ENCODE peak calls at places on chromosomes 1 and 21, in seven cellular contexts. H is heart left ventricle; Y is lung; N is heart right ventricle; I is uterus; P is CD8-positive, alpha-beta memory T cell; Z is naive thymus-derived CD4-positive, alpha-beta T cell. M is an unnamed sample.

GRCh38 chr1:201640624-201641023 is 101.7 kb downstream of the NAV1 start:
- DNase-seq in H (peak), Y (no peak), N (peak), I (peak), P (no peak), Z (no peak), M (no peak)

GRCh38 chr1:100074604-100075395 is 57.9 kb downstream of the SASS6 start:
- DNase-seq in H (no peak), Y (no peak), N (no peak), I (no peak), P (no peak), Z (no peak), M (no peak)

GRCh38 chr1:42340898-42341297 is 5.9 kb upstream of the FOXJ3 start:
- DNase-seq in H (no peak), Y (no peak), N (no peak), I (no peak), P (no peak), Z (no peak), M (no peak)

GRCh38 chr1:204589409-204590038 is 73.3 kb downstream of the MDM4 start:
- DNase-seq in H (no peak), Y (no peak), N (no peak), I (no peak), P (no peak), Z (no peak), M (no peak)

GRCh38 chr21:28444567-28444966 is 548.1 kb downstream of the LTN1 start:
- DNase-seq in H (no peak), Y (no peak), N (peak), I (peak), P (no peak), Z (no peak), M (no peak)

GRCh38 chr1:38207275-38207674 is 160.7 kb upstream of the POU3F1 start:
- DNase-seq in H (no peak), Y (no peak), N (no peak), I (no peak), P (no peak), Z (no peak), M (no peak)

GRCh38 chr21:16308269-16308668 is 578.5 kb downstream of the USP25 start:
- DNase-seq in H (no peak), Y (no peak), N (no peak), I (no peak), P (no peak), Z (no peak), M (no peak)

GRCh38 chr1:247087256-247087655 is 8.6 kb upstream of the ZNF670 start:
- DNase-seq in H (no peak), Y (no peak), N (no peak), I (no peak), P (no peak), Z (no peak), M (no peak)

GRCh38 chr1:110728388-110728787 is 53.6 kb upstream of the KCNA3 start:
- DNase-seq in H (no peak), Y (no peak), N (no peak), I (no peak), P (no peak), Z (no peak), M (no peak)

GRCh38 chr1:32989160-32989894 is 24.7 kb upstream of the RNF19B start:
- DNase-seq in H (peak), Y (peak), N (peak), I (peak), P (no peak), Z (peak), M (no peak)

GRCh38 chr21:34614443-34614692 is 545 bp downstream of the RCAN1 start:
- DNase-seq in H (no peak), Y (no peak), N (no peak), I (no peak), P (no peak), Z (no peak), M (no peak)

GRCh38 chr1:201359031-201359872 is 18.2 kb downstream of the TNNT2 start:
- DNase-seq in H (no peak), Y (no peak), N (no peak), I (no peak), P (no peak), Z (no peak), M (no peak)

GRCh38 chr1:110151175-110151715 is 951 bp downstream of the SLC6A17 start:
- DNase-seq in H (no peak), Y (no peak), N (no peak), I (no peak), P (no peak), Z (no peak), M (no peak)

GRCh38 chr1:95384570-95384969 is 150.6 kb downstream of the RWDD3 start:
- DNase-seq in H (peak), Y (no peak), N (peak), I (no peak), P (no peak), Z (peak), M (no peak)

GRCh38 chr1:212434992-212435391 is 2.3 kb downstream of the NENF start:
- DNase-seq in H (no peak), Y (no peak), N (no peak), I (no peak), P (no peak), Z (no peak), M (no peak)

GRCh38 chr1:77954521-77954920 is 24.4 kb downstream of the FUBP1 start:
- DNase-seq in H (no peak), Y (no peak), N (no peak), I (no peak), P (no peak), Z (no peak), M (no peak)

GRCh38 chr1:7042322-7043231 is 257.3 kb downstream of the CAMTA1 start:
- DNase-seq in H (no peak), Y (no peak), N (no peak), I (no peak), P (no peak), Z (no peak), M (no peak)

GRCh38 chr1:166479052-166479631 is 312.3 kb upstream of the FAM78B start:
- DNase-seq in H (no peak), Y (peak), N (peak), I (peak), P (peak), Z (peak), M (peak)

GRCh38 chr1:235679005-235679404 is 29.4 kb upstream of the GNG4 start:
- DNase-seq in H (no peak), Y (no peak), N (no peak), I (no peak), P (no peak), Z (no peak), M (no peak)
- H3K4me3 ChIP-seq in H (no peak), Y (no peak), N (no peak), I (no peak), P (no peak), Z (no peak), M (no peak)

GRCh38 chr1:170351368-170351946 is 180.5 kb upstream of the GORAB start:
- DNase-seq in H (no peak), Y (no peak), N (no peak), I (no peak), P (no peak), Z (no peak), M (no peak)
- H3K27ac ChIP-seq in H (peak), Y (no peak), N (no peak), I (no peak), P (no peak), Z (no peak), M (no peak)

GRCh38 chr21:37656899-37657298 is 259.4 kb downstream of the KCNJ6 start:
- DNase-seq in H (no peak), Y (no peak), N (no peak), I (no peak), P (no peak), Z (no peak), M (no peak)

GRCh38 chr21:37654596-37654995 is 261.7 kb downstream of the KCNJ6 start:
- DNase-seq in H (no peak), Y (no peak), N (no peak), I (no peak), P (no peak), Z (no peak), M (no peak)

GRCh38 chr21:37658121-37658993 is 257.9 kb downstream of the KCNJ6 start:
- DNase-seq in H (no peak), Y (no peak), N (no peak), I (no peak), P (no peak), Z (no peak), M (no peak)

GRCh38 chr21:37655601-37656300 is 260.5 kb downstream of the KCNJ6 start:
- DNase-seq in H (no peak), Y (no peak), N (no peak), I (no peak), P (no peak), Z (no peak), M (no peak)

DNA sequence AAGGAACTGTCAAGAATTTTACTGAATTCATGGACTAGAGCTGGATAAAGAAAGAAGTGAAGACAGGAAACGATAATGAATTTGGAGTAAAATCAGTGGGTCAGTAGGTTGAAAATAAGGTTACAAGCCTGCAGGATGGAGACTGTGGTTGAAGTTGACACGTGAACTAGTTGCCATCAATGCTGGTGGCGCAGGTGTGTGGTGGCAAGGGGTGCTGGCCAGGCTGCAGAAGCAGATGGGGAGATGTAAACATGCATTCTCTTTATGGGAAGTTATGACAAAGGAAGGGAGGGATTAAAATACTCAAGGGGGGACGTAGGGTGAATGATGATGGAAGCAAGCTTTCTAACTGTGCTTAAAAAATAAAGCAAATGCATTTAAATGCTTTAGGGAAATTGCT is 263.1 kb downstream of the KCNJ6 start:
- DNase-seq in H (no peak), Y (no peak), N (no peak), I (no peak), P (no peak), Z (no peak), M (no peak)
- H3K4me3 ChIP-seq in H (no peak), Y (no peak), N (no peak), I (no peak), P (no peak), Z (no peak), M (no peak)

GRCh38 chr1:88984553-88984945 is 7.9 kb downstream of the KYAT3 start:
- DNase-seq in H (no peak), Y (no peak), N (no peak), I (no peak), P (no peak), Z (no peak), M (no peak)

GRCh38 chr1:88985033-88985432 is 7.4 kb downstream of the KYAT3 start:
- DNase-seq in H (peak), Y (no peak), N (peak), I (no peak), P (no peak), Z (no peak), M (no peak)

GRCh38 chr1:88983791-88984552 is 8.5 kb downstream of the KYAT3 start:
- DNase-seq in H (no peak), Y (no peak), N (no peak), I (no peak), P (peak), Z (no peak), M (no peak)

GRCh38 chr1:88982055-88982454 is 10.4 kb downstream of the KYAT3 start:
- DNase-seq in H (no peak), Y (no peak), N (no peak), I (no peak), P (no peak), Z (no peak), M (no peak)

DNA sequence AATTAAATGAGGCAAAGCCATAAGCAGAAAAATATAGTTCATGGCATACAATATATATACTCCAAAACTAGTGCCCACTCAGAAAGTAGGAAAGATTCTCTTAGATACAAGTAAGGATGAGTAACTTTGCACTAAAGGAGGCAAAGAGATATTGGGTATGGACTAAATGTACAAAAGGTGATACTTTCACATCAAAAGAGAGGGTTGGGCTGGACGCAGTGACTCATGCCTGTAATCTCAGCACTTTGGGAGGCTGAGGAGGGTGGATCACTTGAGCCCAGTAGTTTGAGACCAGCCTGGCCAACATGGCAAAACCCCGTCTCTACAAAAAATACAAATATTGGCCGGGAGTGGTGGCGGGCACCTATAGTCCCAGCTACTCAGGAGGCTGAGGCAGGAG is 6.7 kb downstream of the KYAT3 start:
- DNase-seq in H (no peak), Y (no peak), N (no peak), I (no peak), P (no peak), Z (no peak), M (no peak)
- H3K27ac ChIP-seq in H (peak), Y (no peak), N (peak), I (peak), P (no peak), Z (no peak), M (peak)

M was measured in dorsolateral prefrontal cortex.